ENCODE peak calls at places on chromosomes 1 and 21, in five cellular contexts. B is neuronal stem cell, S is colonic mucosa, C is H9, E is tibial nerve. N is an unnamed sample.

GRCh38 chr1:232554431-232554830 is 75.5 kb downstream of the SIPA1L2 start:
- DNase-seq in B (no peak), S (no peak), C (no peak), E (no peak), N (no peak)

GRCh38 chr21:31180256-31181088 is 142.2 kb upstream of the KRTAP19-8 start:
- DNase-seq in B (no peak), S (no peak), C (no peak), E (no peak), N (peak; percentile 33)

GRCh38 chr1:167491586-167492408 is 26.5 kb downstream of the CD247 start:
- DNase-seq in B (no peak), S (no peak), C (no peak), E (no peak), N (no peak)

GRCh38 chr1:16127676-16128337 is 28.1 kb downstream of the EPHA2 start:
- DNase-seq in B (no peak), S (no peak), C (no peak), E (no peak), N (no peak)

GRCh38 chr1:168567568-168567967 is 8.8 kb upstream of the XCL1 start:
- DNase-seq in B (no peak), S (no peak), C (no peak), E (no peak), N (no peak)

GRCh38 chr21:33902349-33902748 is 13.3 kb downstream of the ATP5PO start:
- DNase-seq in B (no peak), S (no peak), C (no peak), E (no peak), N (no peak)

GRCh38 chr1:2356401-2356800 is 35.0 kb downstream of the MORN1 start:
- DNase-seq in B (no peak), S (no peak), C (no peak), E (no peak), N (no peak)

GRCh38 chr1:214453109-214453722 is 98.2 kb downstream of the PTPN14 start:
- DNase-seq in B (no peak), S (no peak), C (no peak), E (no peak), N (no peak)

GRCh38 chr21:20257052-20257451 is 741.2 kb upstream of the NCAM2 start:
- DNase-seq in B (no peak), S (no peak), C (no peak), E (no peak), N (no peak)

GRCh38 chr21:32382108-32382601 is 10.7 kb downstream of the URB1 start:
- DNase-seq in B (no peak), S (no peak), C (no peak), E (no peak), N (no peak)

GRCh38 chr1:27615346-27616004 is 11.5 kb upstream of the AHDC1 start:
- DNase-seq in B (no peak), S (no peak), C (peak; percentile 76), E (no peak), N (no peak)

GRCh38 chr1:27617420-27617819 is 13.5 kb upstream of the AHDC1 start:
- DNase-seq in B (no peak), S (no peak), C (no peak), E (no peak), N (no peak)

GRCh38 chr1:27616441-27616840 is 12.5 kb upstream of the AHDC1 start:
- DNase-seq in B (no peak), S (no peak), C (no peak), E (no peak), N (no peak)

GRCh38 chr1:27621067-27621920 is 13.7 kb downstream of the FGR start:
- DNase-seq in B (no peak), S (no peak), C (no peak), E (no peak), N (peak; percentile 44)

DNA sequence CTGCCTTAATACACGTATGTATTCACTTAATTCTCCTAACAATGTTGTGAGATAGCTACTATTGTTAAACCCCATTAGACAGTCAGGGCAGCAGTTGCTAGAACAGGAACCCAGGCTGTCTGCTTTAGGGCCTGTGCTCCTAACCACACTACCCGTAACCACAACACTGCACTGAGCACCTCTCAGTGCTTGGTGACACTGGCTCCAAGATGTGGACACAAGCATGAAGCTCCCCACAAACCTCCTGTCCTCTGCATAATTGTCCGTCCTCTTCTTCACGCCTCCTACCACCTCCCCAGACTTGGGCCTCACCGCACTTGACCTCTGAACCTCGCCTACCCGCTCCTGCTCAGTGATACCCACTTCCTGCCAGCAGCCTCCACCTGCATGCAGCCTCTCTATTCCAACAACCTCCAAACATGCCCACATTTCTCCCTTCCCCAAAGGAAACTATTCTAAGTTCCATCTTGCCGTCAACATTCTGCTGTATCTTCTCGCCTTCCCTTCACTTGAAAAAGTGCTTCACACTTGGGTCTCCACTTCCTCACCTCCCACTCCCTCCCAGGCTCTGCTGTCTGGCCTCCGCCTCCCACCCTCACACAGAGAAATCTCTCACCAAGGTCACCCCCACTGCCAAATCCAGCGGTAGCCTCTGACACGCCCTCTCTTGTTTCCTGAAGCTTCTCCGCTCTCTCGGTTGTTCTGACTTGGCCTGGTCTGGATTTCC is 14.6 kb upstream of the AHDC1 start:
- DNase-seq in B (no peak), S (no peak), C (no peak), E (no peak), N (no peak)
- H3K4me1 ChIP-seq in B (peaks cover 8% of the 10 kb centered on the region), S (no peaks in the 10 kb centered on the region), C (peaks cover 6% of the 10 kb centered on the region), E (no peaks in the 10 kb centered on the region), N (peaks cover 7% of the 10 kb centered on the region)

DNA sequence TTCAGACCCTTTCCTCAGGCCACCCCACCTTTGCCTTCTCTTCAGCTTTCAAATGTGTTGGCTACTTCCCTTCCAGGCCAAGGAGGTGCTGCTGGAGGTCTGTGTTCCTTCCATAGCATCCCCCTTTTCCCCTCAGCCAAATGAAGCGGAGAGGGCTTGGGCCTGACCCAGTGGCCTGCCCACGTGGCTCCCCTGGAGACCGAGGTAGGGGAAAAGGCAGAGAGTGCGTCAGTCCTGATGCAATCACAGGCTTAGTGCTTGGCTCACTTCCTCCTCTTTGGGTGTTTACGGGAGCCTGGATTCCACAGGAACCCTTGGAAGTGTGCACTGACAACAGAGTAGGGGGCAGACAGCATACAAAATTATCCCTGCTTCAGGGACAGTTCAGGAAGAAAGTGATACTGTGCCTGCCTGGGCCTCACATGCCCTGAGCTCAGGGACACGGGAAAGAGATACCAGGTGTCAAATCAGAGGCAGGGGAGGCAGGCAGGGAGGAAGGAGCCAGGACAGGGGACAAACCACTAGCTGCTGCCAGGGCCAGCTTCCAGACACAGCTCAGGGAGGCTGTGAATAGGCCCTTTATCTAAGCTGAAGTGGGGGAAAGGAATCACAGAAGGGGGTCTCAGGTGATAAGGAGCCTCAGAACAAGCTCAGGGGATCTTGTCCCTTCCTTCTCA is 16.6 kb upstream of the PTP4A2 start:
- DNase-seq in B (no peak), S (peak; percentile 77), C (peak; percentile 38), E (peak; percentile 80), N (peak; percentile 61)
- H3K4me1 ChIP-seq in B (peaks cover 17% of the 10 kb centered on the region), S (peaks cover 21% of the 10 kb centered on the region), C (peaks cover 4% of the 10 kb centered on the region), E (peaks cover 29% of the 10 kb centered on the region), N (peaks cover 22% of the 10 kb centered on the region)

DNA sequence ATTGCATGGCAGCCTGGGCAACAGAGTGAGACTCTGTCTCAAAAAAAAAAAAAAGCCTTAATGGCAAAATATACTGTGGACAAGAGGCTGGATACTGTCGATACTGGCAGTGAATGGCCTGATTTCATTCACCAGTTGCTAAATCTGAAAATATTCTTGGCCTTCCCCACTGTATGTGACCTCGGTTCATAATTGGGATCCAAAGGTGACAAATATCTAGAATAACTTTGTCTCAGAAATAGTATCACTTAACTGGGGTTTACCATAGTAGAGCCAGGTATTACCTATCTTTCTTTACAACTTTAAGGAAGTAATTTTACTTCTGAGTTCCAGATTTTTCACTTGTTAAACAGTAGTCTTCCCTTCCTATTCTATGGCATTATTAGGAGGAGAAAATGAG is 8.4 kb downstream of the MTF2 start:
- DNase-seq in B (no peak), S (no peak), C (no peak), E (no peak), N (no peak)
- H3K4me1 ChIP-seq in B (no peaks in the 10 kb centered on the region), S (no peaks in the 10 kb centered on the region), C (no peaks in the 10 kb centered on the region), E (no peaks in the 10 kb centered on the region), N (no peaks in the 10 kb centered on the region)

DNA sequence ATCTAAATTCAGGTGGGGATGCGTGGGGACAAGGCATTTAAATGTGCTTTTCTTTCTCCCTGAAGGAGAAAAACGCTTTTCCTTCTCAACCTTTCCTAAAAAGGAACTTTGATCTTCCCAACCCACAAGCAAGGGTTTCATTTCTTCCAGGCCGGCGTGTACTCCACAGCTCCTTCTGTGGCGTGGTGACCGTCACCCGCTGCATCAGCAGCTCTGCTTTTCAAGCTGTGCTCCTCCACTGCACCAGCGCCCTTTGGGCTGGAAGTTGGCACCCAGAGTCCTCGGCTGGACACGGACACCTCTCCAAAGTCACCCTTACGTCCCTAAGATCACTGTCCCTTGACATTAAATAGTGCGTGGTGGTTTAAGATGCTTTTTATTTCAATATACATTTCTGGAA is 54.3 kb downstream of the PEX14 start:
- DNase-seq in B (no peak), S (no peak), C (no peak), E (no peak), N (no peak)
- H3K4me1 ChIP-seq in B (peaks cover 26% of the 10 kb centered on the region), S (no peaks in the 10 kb centered on the region), C (peaks cover 10% of the 10 kb centered on the region), E (peaks cover 3% of the 10 kb centered on the region), N (peaks cover 26% of the 10 kb centered on the region)

GRCh38 chr1:156509424-156510035 is 9.0 kb upstream of the MEF2D start:
- DNase-seq in B (no peak), S (no peak), C (no peak), E (no peak), N (no peak)
- H3K4me1 ChIP-seq in B (peaks cover 12% of the 10 kb centered on the region), S (peaks cover 9% of the 10 kb centered on the region), C (peaks cover 2% of the 10 kb centered on the region), E (peaks cover 25% of the 10 kb centered on the region), N (peaks cover 21% of the 10 kb centered on the region)

GRCh38 chr1:26744075-26744958 is 43.4 kb upstream of the PIGV start:
- DNase-seq in B (no peak), S (peak; percentile 76), C (peak; percentile 90), E (no peak), N (peak; percentile 82)
- H3K4me1 ChIP-seq in B (no peaks in the 10 kb centered on the region), S (peaks cover 3% of the 10 kb centered on the region), C (peaks cover 4% of the 10 kb centered on the region), E (peaks cover 14% of the 10 kb centered on the region), N (peaks cover 34% of the 10 kb centered on the region)

DNA sequence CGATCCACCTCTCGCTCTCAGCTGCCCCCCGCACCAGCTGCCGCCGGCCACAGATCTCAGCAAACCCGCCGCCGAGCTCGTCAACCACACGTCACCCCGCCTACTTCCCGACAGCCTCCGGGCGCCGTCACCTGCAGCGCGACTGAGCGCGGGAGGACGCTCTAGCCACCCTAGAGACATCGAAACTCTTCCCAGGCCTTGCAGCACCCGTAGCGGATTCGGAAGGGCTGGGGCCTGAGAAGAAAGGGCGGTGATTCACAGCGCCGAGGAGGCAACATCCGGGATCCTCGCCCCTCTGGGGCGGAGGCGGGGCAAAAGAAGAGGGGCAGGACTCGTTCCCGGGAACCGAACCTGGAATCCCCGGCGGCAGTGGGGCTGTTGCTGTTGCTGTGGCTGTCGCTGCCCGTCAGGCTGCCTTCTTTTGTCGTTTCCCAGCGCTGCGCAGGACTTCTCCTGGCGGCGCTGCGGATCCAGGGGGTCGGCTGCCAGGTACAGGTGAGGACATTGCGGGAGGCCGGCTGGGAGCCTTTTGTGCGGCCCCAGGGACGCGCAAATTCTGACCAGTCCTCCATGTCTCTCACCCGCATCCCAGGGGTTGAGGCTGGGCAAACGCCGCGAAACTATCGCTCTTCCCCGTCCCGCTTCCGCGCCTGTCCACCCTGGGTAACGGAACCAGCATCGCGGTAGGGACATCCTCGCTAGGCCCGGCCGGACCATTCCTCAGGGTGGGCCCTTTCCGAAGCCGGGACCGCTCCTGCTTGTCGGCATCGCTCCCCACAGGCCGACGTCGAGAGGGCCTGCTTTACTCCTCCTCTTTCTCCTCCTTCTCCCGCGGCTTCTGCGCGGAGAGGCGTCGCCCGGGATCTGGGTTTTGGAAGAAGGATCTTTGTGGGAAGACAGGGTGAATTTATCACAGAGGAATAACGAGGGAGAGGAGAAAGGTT is at the start of the genes RO60 and UCHL5:
- DNase-seq in B (peak; percentile 94), S (peak; percentile 98), C (peak; percentile 98), E (peak; percentile 90), N (peak; percentile 97)
- H3K4me1 ChIP-seq in B (no peaks in the 10 kb centered on the region), S (peaks cover 8% of the 10 kb centered on the region), C (no peaks in the 10 kb centered on the region), E (peaks cover 18% of the 10 kb centered on the region), N (peaks cover 52% of the 10 kb centered on the region)

GRCh38 chr1:78682527-78682926 is 32.9 kb downstream of the IFI44 start:
- DNase-seq in B (no peak), S (no peak), C (no peak), E (no peak), N (no peak)
- H3K4me1 ChIP-seq in B (no peaks in the 10 kb centered on the region), S (no peaks in the 10 kb centered on the region), C (no peaks in the 10 kb centered on the region), E (peaks cover 4% of the 10 kb centered on the region), N (no peaks in the 10 kb centered on the region)

N was measured in body of pancreas.